ENCODE peak calls at places on chromosomes 6 and 20, in eight cellular contexts. One of them, this sample, is unnamed. For H3K27me3, the result is how much of the 10 kb centered on the place peaks cover.

GRCh38 chr6:149190228-149190831 is 127.2 kb upstream of the TAB2 start:
- DNase-seq in mammary epithelial cell: peak
- DNase-seq in cardiac muscle cell: peak
- DNase-seq in small intestine: peak
- DNase-seq in ascending aorta: no peak
- DNase-seq in HCT116: no peak
- DNase-seq in GM23248: peak
- DNase-seq in tibial nerve: peak
- DNase-seq in this sample: no peak

GRCh38 chr6:108707328-108707976 is 140.8 kb upstream of the ARMC2 start:
- DNase-seq in mammary epithelial cell: no peak
- DNase-seq in cardiac muscle cell: no peak
- DNase-seq in small intestine: peak
- DNase-seq in ascending aorta: peak
- DNase-seq in HCT116: no peak
- DNase-seq in GM23248: no peak
- DNase-seq in tibial nerve: no peak
- DNase-seq in this sample: no peak

GRCh38 chr6:112909781-112910180 is 562.7 kb downstream of the RFPL4B start:
- DNase-seq in mammary epithelial cell: peak
- DNase-seq in cardiac muscle cell: no peak
- DNase-seq in small intestine: no peak
- DNase-seq in ascending aorta: no peak
- DNase-seq in HCT116: no peak
- DNase-seq in GM23248: peak
- DNase-seq in tibial nerve: no peak
- DNase-seq in this sample: no peak

GRCh38 chr6:158666637-158667359 is 16.9 kb downstream of the SYTL3 start:
- DNase-seq in mammary epithelial cell: no peak
- DNase-seq in cardiac muscle cell: peak
- DNase-seq in small intestine: no peak
- DNase-seq in ascending aorta: peak
- DNase-seq in HCT116: no peak
- DNase-seq in GM23248: peak
- DNase-seq in tibial nerve: no peak
- DNase-seq in this sample: no peak

GRCh38 chr6:170555305-170555704 is 1.1 kb downstream of the TBP start:
- DNase-seq in mammary epithelial cell: no peak
- DNase-seq in cardiac muscle cell: no peak
- DNase-seq in small intestine: no peak
- DNase-seq in ascending aorta: no peak
- DNase-seq in HCT116: no peak
- DNase-seq in GM23248: peak
- DNase-seq in tibial nerve: no peak
- DNase-seq in this sample: no peak

GRCh38 chr6:152976749-152977148 is 6.1 kb downstream of the FBXO5 start:
- DNase-seq in mammary epithelial cell: no peak
- DNase-seq in cardiac muscle cell: peak
- DNase-seq in small intestine: no peak
- DNase-seq in ascending aorta: no peak
- DNase-seq in HCT116: no peak
- DNase-seq in GM23248: no peak
- DNase-seq in tibial nerve: no peak
- DNase-seq in this sample: no peak

GRCh38 chr6:19692506-19693298 is 144.5 kb upstream of the ID4 start:
- DNase-seq in mammary epithelial cell: no peak
- DNase-seq in cardiac muscle cell: no peak
- DNase-seq in small intestine: no peak
- DNase-seq in ascending aorta: no peak
- DNase-seq in HCT116: no peak
- DNase-seq in GM23248: no peak
- DNase-seq in tibial nerve: no peak
- DNase-seq in this sample: no peak

GRCh38 chr6:146857180-146857959 is 258.6 kb downstream of the ADGB start:
- DNase-seq in mammary epithelial cell: peak
- DNase-seq in cardiac muscle cell: peak
- DNase-seq in small intestine: peak
- DNase-seq in ascending aorta: peak
- DNase-seq in HCT116: peak
- DNase-seq in GM23248: peak
- DNase-seq in tibial nerve: peak
- DNase-seq in this sample: peak

GRCh38 chr20:48148020-48148419 is 362.7 kb upstream of the SULF2 start:
- DNase-seq in mammary epithelial cell: no peak
- DNase-seq in cardiac muscle cell: no peak
- DNase-seq in small intestine: no peak
- DNase-seq in ascending aorta: no peak
- DNase-seq in HCT116: no peak
- DNase-seq in GM23248: no peak
- DNase-seq in tibial nerve: no peak
- DNase-seq in this sample: no peak

GRCh38 chr20:44776977-44777376 is 31.3 kb downstream of the KCNK15 start:
- DNase-seq in mammary epithelial cell: peak
- DNase-seq in cardiac muscle cell: peak
- DNase-seq in small intestine: no peak
- DNase-seq in ascending aorta: no peak
- DNase-seq in HCT116: no peak
- DNase-seq in GM23248: peak
- DNase-seq in tibial nerve: no peak
- DNase-seq in this sample: no peak

GRCh38 chr20:58556961-58557360 is 41.8 kb upstream of the APCDD1L start:
- DNase-seq in mammary epithelial cell: no peak
- DNase-seq in cardiac muscle cell: no peak
- DNase-seq in small intestine: no peak
- DNase-seq in ascending aorta: no peak
- DNase-seq in HCT116: no peak
- DNase-seq in GM23248: no peak
- DNase-seq in tibial nerve: no peak
- DNase-seq in this sample: no peak

GRCh38 chr20:58555078-58555765 is 40.0 kb upstream of the APCDD1L start:
- DNase-seq in mammary epithelial cell: peak
- DNase-seq in cardiac muscle cell: peak
- DNase-seq in small intestine: no peak
- DNase-seq in ascending aorta: peak
- DNase-seq in HCT116: no peak
- DNase-seq in GM23248: peak
- DNase-seq in tibial nerve: no peak
- DNase-seq in this sample: no peak

GRCh38 chr20:58558483-58559367 is 43.5 kb upstream of the APCDD1L start:
- DNase-seq in mammary epithelial cell: no peak
- DNase-seq in cardiac muscle cell: no peak
- DNase-seq in small intestine: no peak
- DNase-seq in ascending aorta: no peak
- DNase-seq in HCT116: no peak
- DNase-seq in GM23248: no peak
- DNase-seq in tibial nerve: no peak
- DNase-seq in this sample: no peak

GRCh38 chr20:58559368-58559729 is 44.1 kb upstream of the APCDD1L start:
- DNase-seq in mammary epithelial cell: no peak
- DNase-seq in cardiac muscle cell: no peak
- DNase-seq in small intestine: no peak
- DNase-seq in ascending aorta: no peak
- DNase-seq in HCT116: no peak
- DNase-seq in GM23248: no peak
- DNase-seq in tibial nerve: no peak
- DNase-seq in this sample: no peak

DNA sequence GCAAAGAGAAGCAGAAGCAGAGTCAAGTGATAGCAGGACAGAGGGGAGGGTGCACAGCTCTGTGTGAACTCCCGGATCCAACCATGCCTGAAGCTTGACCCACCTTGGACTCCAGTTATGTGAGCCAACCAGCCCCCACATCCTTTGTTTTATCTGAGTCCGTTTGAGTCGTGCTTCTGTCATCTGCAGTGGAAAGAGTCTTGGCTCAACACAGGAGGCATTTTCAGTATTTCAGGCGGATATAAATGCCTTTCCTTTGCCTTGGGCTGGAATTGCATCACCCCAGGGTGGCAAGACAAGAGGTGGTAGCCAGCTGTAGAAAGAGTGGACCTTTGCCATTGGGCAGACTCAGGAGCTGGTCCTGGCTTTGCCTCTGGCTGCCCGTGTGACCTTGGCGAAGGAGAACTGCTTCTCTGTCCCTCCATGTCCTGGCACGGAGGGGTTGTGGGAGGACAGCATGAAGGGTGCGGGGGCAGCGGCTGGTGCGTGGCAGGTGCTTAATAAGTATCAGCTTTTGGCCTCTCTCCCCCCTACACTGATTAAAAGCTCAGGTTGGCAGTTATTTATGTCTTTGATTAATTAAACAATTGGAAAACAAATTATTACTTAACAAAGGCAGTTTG is 42.6 kb upstream of the APCDD1L start:
- DNase-seq in mammary epithelial cell: no peak
- DNase-seq in cardiac muscle cell: no peak
- DNase-seq in small intestine: no peak
- DNase-seq in ascending aorta: no peak
- DNase-seq in HCT116: no peak
- DNase-seq in GM23248: peak
- DNase-seq in tibial nerve: no peak
- DNase-seq in this sample: peak
- H3K27me3 ChIP-seq in mammary epithelial cell: under half
- H3K27me3 ChIP-seq in cardiac muscle cell: under half
- H3K27me3 ChIP-seq in small intestine: under half
- H3K27me3 ChIP-seq in ascending aorta: under half
- H3K27me3 ChIP-seq in HCT116: under half
- H3K27me3 ChIP-seq in GM23248: under half
- H3K27me3 ChIP-seq in tibial nerve: under half
- H3K27me3 ChIP-seq in this sample: under half

GRCh38 chr20:63171991-63172390 is 43.9 kb downstream of the YTHDF1 start:
- DNase-seq in mammary epithelial cell: no peak
- DNase-seq in cardiac muscle cell: no peak
- DNase-seq in small intestine: no peak
- DNase-seq in ascending aorta: no peak
- DNase-seq in HCT116: no peak
- DNase-seq in GM23248: no peak
- DNase-seq in tibial nerve: no peak
- DNase-seq in this sample: no peak
- H3K27me3 ChIP-seq in mammary epithelial cell: under half
- H3K27me3 ChIP-seq in cardiac muscle cell: half or more
- H3K27me3 ChIP-seq in small intestine: under half
- H3K27me3 ChIP-seq in ascending aorta: under half
- H3K27me3 ChIP-seq in HCT116: under half
- H3K27me3 ChIP-seq in GM23248: half or more
- H3K27me3 ChIP-seq in tibial nerve: half or more
- H3K27me3 ChIP-seq in this sample: half or more

GRCh38 chr6:50836231-50836630 is 17.6 kb downstream of the TFAP2B start:
- DNase-seq in mammary epithelial cell: no peak
- DNase-seq in cardiac muscle cell: no peak
- DNase-seq in small intestine: no peak
- DNase-seq in ascending aorta: no peak
- DNase-seq in HCT116: no peak
- DNase-seq in GM23248: no peak
- DNase-seq in tibial nerve: no peak
- DNase-seq in this sample: no peak

GRCh38 chr6:50829898-50830439 is 11.3 kb downstream of the TFAP2B start:
- DNase-seq in mammary epithelial cell: no peak
- DNase-seq in cardiac muscle cell: no peak
- DNase-seq in small intestine: no peak
- DNase-seq in ascending aorta: no peak
- DNase-seq in HCT116: no peak
- DNase-seq in GM23248: no peak
- DNase-seq in tibial nerve: no peak
- DNase-seq in this sample: no peak

GRCh38 chr6:50834929-50835328 is 16.3 kb downstream of the TFAP2B start:
- DNase-seq in mammary epithelial cell: no peak
- DNase-seq in cardiac muscle cell: no peak
- DNase-seq in small intestine: no peak
- DNase-seq in ascending aorta: no peak
- DNase-seq in HCT116: no peak
- DNase-seq in GM23248: no peak
- DNase-seq in tibial nerve: no peak
- DNase-seq in this sample: no peak

GRCh38 chr6:50831216-50831615 is 12.5 kb downstream of the TFAP2B start:
- DNase-seq in mammary epithelial cell: no peak
- DNase-seq in cardiac muscle cell: no peak
- DNase-seq in small intestine: no peak
- DNase-seq in ascending aorta: no peak
- DNase-seq in HCT116: no peak
- DNase-seq in GM23248: no peak
- DNase-seq in tibial nerve: no peak
- DNase-seq in this sample: no peak

DNA sequence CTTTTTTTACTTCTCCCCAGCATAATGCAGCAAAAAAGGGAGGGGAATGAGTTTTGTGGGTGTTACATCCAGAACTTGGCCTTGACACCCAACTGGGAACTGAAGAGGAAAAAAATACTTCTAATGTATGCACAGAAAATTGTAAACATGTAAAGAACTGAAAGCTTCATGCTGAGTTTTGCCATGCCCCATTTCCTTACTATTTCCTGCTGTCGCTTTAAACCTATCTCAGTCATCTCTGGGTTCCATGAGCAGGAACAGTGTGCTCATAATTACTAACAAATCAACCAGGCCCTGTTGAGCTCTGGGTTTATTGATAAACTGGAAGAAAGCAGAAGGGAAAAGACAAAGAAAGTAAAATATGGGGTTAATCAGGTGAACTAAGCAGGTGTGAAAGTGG is 14.2 kb downstream of the TFAP2B start:
- DNase-seq in mammary epithelial cell: no peak
- DNase-seq in cardiac muscle cell: no peak
- DNase-seq in small intestine: no peak
- DNase-seq in ascending aorta: no peak
- DNase-seq in HCT116: no peak
- DNase-seq in GM23248: no peak
- DNase-seq in tibial nerve: no peak
- DNase-seq in this sample: no peak
- H3K27me3 ChIP-seq in mammary epithelial cell: under half
- H3K27me3 ChIP-seq in cardiac muscle cell: half or more
- H3K27me3 ChIP-seq in small intestine: under half
- H3K27me3 ChIP-seq in ascending aorta: under half
- H3K27me3 ChIP-seq in HCT116: under half
- H3K27me3 ChIP-seq in GM23248: under half
- H3K27me3 ChIP-seq in tibial nerve: half or more
- H3K27me3 ChIP-seq in this sample: half or more

GRCh38 chr6:104954091-104954797 is 2.7 kb upstream of the LIN28B start:
- DNase-seq in mammary epithelial cell: no peak
- DNase-seq in cardiac muscle cell: no peak
- DNase-seq in small intestine: no peak
- DNase-seq in ascending aorta: no peak
- DNase-seq in HCT116: no peak
- DNase-seq in GM23248: no peak
- DNase-seq in tibial nerve: no peak
- DNase-seq in this sample: no peak
- H3K27me3 ChIP-seq in mammary epithelial cell: half or more
- H3K27me3 ChIP-seq in cardiac muscle cell: under half
- H3K27me3 ChIP-seq in small intestine: under half
- H3K27me3 ChIP-seq in ascending aorta: under half
- H3K27me3 ChIP-seq in HCT116: under half
- H3K27me3 ChIP-seq in GM23248: half or more
- H3K27me3 ChIP-seq in tibial nerve: half or more
- H3K27me3 ChIP-seq in this sample: under half

This sample was measured in tibial artery.